ENCODE peak calls at places on chromosomes 4 and X, in seven cellular contexts. I, F, X, N, B, Q and S are unnamed samples. For H3K4me1, the result is how much of the 10 kb centered on the place peaks cover.

GRCh38 chr4:82594466-82594865 is 32.7 kb upstream of the TMEM150C start:
- DNase-seq in I (no peak), F (no peak), X (no peak), N (no peak), B (no peak), Q (no peak), S (no peak)

GRCh38 chr4:142126890-142127497 is 490.6 kb downstream of the IL15 start:
- DNase-seq in I (peak), F (peak), X (peak), N (peak), B (peak), Q (no peak), S (no peak)

GRCh38 chrX:23626651-23627050 is 40.6 kb upstream of the PRDX4 start:
- DNase-seq in I (no peak), F (no peak), X (no peak), N (no peak), B (no peak), Q (no peak), S (no peak)

GRCh38 chr4:177802149-177802548 is 359.9 kb upstream of the AGA start:
- DNase-seq in I (no peak), F (no peak), X (no peak), N (no peak), B (no peak), Q (no peak), S (no peak)

GRCh38 chrX:41922125-41922521 is 1.2 kb downstream of the CASK start:
- DNase-seq in I (no peak), F (no peak), X (peak), N (peak), B (no peak), Q (no peak), S (no peak)

GRCh38 chr4:46934731-46935130 is 25.7 kb upstream of the COX7B2 start:
- DNase-seq in I (no peak), F (no peak), X (no peak), N (no peak), B (no peak), Q (no peak), S (no peak)

GRCh38 chr4:159150838-159151390 is 48.0 kb downstream of the RAPGEF2 start:
- DNase-seq in I (no peak), F (no peak), X (no peak), N (no peak), B (no peak), Q (no peak), S (no peak)

GRCh38 chr4:140243345-140243753 is 89.4 kb upstream of the MAML3 start:
- DNase-seq in I (no peak), F (peak), X (no peak), N (no peak), B (no peak), Q (no peak), S (no peak)

GRCh38 chr4:29051381-29051965 is 1668.7 kb upstream of the PCDH7 start:
- DNase-seq in I (no peak), F (no peak), X (no peak), N (peak), B (no peak), Q (no peak), S (no peak)

GRCh38 chrX:107712231-107713204 is 63.1 kb downstream of the TSC22D3 start:
- DNase-seq in I (peak), F (no peak), X (peak), N (peak), B (no peak), Q (no peak), S (no peak)

GRCh38 chr4:155929833-155930232 is 23.8 kb downstream of the CTSO start:
- DNase-seq in I (no peak), F (no peak), X (no peak), N (no peak), B (no peak), Q (no peak), S (no peak)

GRCh38 chrX:46953137-46953527 is 40.9 kb downstream of the JADE3 start:
- DNase-seq in I (no peak), F (no peak), X (no peak), N (no peak), B (no peak), Q (no peak), S (no peak)

GRCh38 chr4:71300964-71301363 is 37.9 kb upstream of the SLC4A4 start:
- DNase-seq in I (no peak), F (no peak), X (no peak), N (no peak), B (no peak), Q (no peak), S (no peak)

GRCh38 chrX:40120838-40121580 is 23.3 kb upstream of the BCOR start:
- DNase-seq in I (no peak), F (no peak), X (no peak), N (no peak), B (no peak), Q (no peak), S (no peak)

GRCh38 chr4:158322119-158322518 is 111.8 kb downstream of the TMEM144 start:
- DNase-seq in I (no peak), F (no peak), X (peak), N (no peak), B (no peak), Q (no peak), S (no peak)

GRCh38 chr4:25351777-25352421 is 25.2 kb upstream of the ANAPC4 start:
- DNase-seq in I (no peak), F (no peak), X (peak), N (peak), B (no peak), Q (no peak), S (no peak)

GRCh38 chrX:369563-370101 is 17.1 kb downstream of the PPP2R3B start:
- DNase-seq in I (no peak), F (no peak), X (no peak), N (no peak), B (no peak), Q (no peak), S (no peak)
- H3K4me1 ChIP-seq in I (under half), F (under half), X (under half), N (under half), B (under half), Q (under half), S (under half)

GRCh38 chr4:108426493-108426892 is 193.9 kb upstream of the RPL34 start:
- DNase-seq in I (no peak), F (no peak), X (peak), N (peak), B (no peak), Q (no peak), S (no peak)
- H3K27ac ChIP-seq in I (no peak), F (no peak), X (no peak), N (no peak), B (no peak), Q (no peak), S (no peak)

GRCh38 chr4:109818268-109818667 is 2.7 kb downstream of the GAR1 start:
- DNase-seq in I (no peak), F (no peak), X (no peak), N (no peak), B (no peak), Q (no peak), S (no peak)
- H3K4me1 ChIP-seq in I (under half), F (under half), X (under half), N (under half), B (under half), Q (under half), S (under half)

GRCh38 chrX:134374294-134374693 is 85.7 kb upstream of the HPRT1 start:
- DNase-seq in I (no peak), F (no peak), X (peak), N (no peak), B (no peak), Q (no peak), S (no peak)
- H3K27ac ChIP-seq in I (peak), F (peak), X (peak), N (no peak), B (peak), Q (peak), S (peak)

GRCh38 chr4:5870220-5870619 is 22.7 kb downstream of the CRMP1 start:
- DNase-seq in I (no peak), F (no peak), X (no peak), N (no peak), B (no peak), Q (no peak), S (no peak)
- H3K4me1 ChIP-seq in I (under half), F (under half), X (under half), N (under half), B (under half), Q (under half), S (under half)

GRCh38 chr4:78267790-78268189 is 210.7 kb downstream of the FRAS1 start:
- DNase-seq in I (no peak), F (no peak), X (no peak), N (no peak), B (no peak), Q (no peak), S (no peak)
- H3K27ac ChIP-seq in I (no peak), F (no peak), X (no peak), N (no peak), B (no peak), Q (no peak), S (no peak)

DNA sequence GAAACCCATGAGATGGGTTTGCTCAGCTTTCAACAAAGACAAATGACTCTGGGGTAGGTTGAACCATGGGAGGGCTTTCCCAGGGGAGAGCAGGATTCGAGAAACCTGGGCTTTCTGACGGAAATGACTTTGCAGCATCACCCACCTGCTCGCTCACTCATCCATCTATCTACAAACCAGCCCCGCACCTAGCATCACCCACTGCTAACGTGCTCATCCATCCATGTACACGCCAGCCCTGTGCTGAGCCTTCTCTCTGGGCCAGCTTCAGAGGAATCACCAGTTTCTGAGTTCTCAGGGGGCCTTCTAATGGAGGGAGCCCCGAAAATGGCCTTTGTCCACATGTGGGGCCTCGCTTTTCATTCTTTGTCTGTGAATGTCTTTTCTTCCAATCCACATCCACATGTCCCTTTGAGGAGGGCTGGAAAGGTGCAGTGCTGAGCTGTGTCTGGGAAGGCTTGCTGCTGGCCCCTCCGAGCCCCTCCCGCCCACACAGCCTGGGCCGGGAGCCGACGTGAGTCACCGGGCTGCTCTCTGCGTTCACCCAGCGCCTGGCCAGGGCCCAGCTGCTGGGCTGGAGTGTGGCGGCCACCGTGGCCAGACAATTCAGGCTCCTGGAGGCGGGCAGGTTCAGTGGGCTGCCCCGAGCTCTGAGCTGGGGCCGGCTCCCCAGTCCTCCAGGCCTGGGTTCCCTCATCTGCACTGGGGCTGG is 14.7 kb downstream of the SORCS2 start:
- DNase-seq in I (peak), F (peak), X (peak), N (peak), B (peak), Q (peak), S (peak)
- H3K4me1 ChIP-seq in I (under half), F (under half), X (half or more), N (under half), B (under half), Q (under half), S (under half)

GRCh38 chr4:74095482-74095881 is 3.5 kb downstream of the CXCL2 start:
- DNase-seq in I (no peak), F (no peak), X (no peak), N (no peak), B (no peak), Q (no peak), S (no peak)

GRCh38 chr4:74097161-74097560 is 1.8 kb downstream of the CXCL2 start:
- DNase-seq in I (no peak), F (no peak), X (no peak), N (no peak), B (no peak), Q (no peak), S (no peak)

GRCh38 chr4:74095886-74096264 is 3.1 kb downstream of the CXCL2 start:
- DNase-seq in I (no peak), F (no peak), X (no peak), N (no peak), B (no peak), Q (no peak), S (no peak)

GRCh38 chr4:74097631-74098550 is 1.1 kb downstream of the CXCL2 start:
- DNase-seq in I (no peak), F (no peak), X (peak), N (no peak), B (no peak), Q (no peak), S (no peak)

GRCh38 chr4:74096265-74096980 is 2.6 kb downstream of the CXCL2 start:
- DNase-seq in I (no peak), F (peak), X (no peak), N (no peak), B (no peak), Q (no peak), S (no peak)
- H3K27ac ChIP-seq in I (no peak), F (peak), X (no peak), N (no peak), B (no peak), Q (no peak), S (peak)